ENCODE peak calls at places on chromosome 14, in seven cellular contexts. Q is HEK293T; Z is activated T-cell treated with anti-CD3 and anti-CD28 coated beads, Interleukin-2, amount 50 U/mL, for 72 hours; G is fibroblast of gingiva; O is stimulated activated CD4-positive, alpha-beta T cell treated with anti-CD3 and anti-CD28 coated beads, Interleukin-2, amount 100 ng/mL, for 48 hours; X is thyroid gland; M is MCF 10A. K is an unnamed sample.

GRCh38 chr14:57390037-57390805 is at the start of gene NAA30:
- DNase-seq in Q (peak), Z (peak), G (peak), O (peak), X (peak), M (peak), K (peak)

GRCh38 chr14:71525663-71526246 is 406.5 kb upstream of the RGS6 start:
- DNase-seq in Q (no peak), Z (no peak), G (no peak), O (no peak), X (no peak), M (no peak), K (no peak)

GRCh38 chr14:65098586-65098985 is 3.7 kb downstream of the MAX start:
- DNase-seq in Q (no peak), Z (no peak), G (peak), O (no peak), X (no peak), M (peak), K (no peak)

GRCh38 chr14:104349950-104350349 is 211.6 kb downstream of the KIF26A start:
- DNase-seq in Q (no peak), Z (no peak), G (no peak), O (no peak), X (no peak), M (no peak), K (no peak)

GRCh38 chr14:63186453-63186852 is 17.8 kb upstream of the RHOJ start:
- DNase-seq in Q (no peak), Z (no peak), G (peak), O (no peak), X (no peak), M (no peak), K (no peak)

GRCh38 chr14:55562135-55562534 is 17.9 kb upstream of the KTN1 start:
- DNase-seq in Q (no peak), Z (no peak), G (no peak), O (no peak), X (no peak), M (peak), K (no peak)

GRCh38 chr14:80315681-80316080 is 104.4 kb upstream of the DIO2 start:
- DNase-seq in Q (no peak), Z (no peak), G (peak), O (no peak), X (no peak), M (no peak), K (no peak)

GRCh38 chr14:74478996-74479635 is 14.0 kb downstream of the NPC2 start:
- DNase-seq in Q (peak), Z (no peak), G (no peak), O (no peak), X (no peak), M (peak), K (peak)

GRCh38 chr14:24260780-24261157 is 2.2 kb downstream of the TGM1 start:
- DNase-seq in Q (no peak), Z (no peak), G (no peak), O (no peak), X (no peak), M (no peak), K (no peak)

GRCh38 chr14:100246136-100246535 is 7.2 kb downstream of the YY1 start:
- DNase-seq in Q (no peak), Z (no peak), G (no peak), O (no peak), X (no peak), M (no peak), K (no peak)

GRCh38 chr14:74257078-74257987 is 18.1 kb downstream of the VSX2 start:
- DNase-seq in Q (peak), Z (peak), G (no peak), O (peak), X (peak), M (peak), K (no peak)

GRCh38 chr14:94026173-94026885 is at the start of gene OTUB2:
- DNase-seq in Q (peak), Z (peak), G (peak), O (peak), X (peak), M (peak), K (peak)

GRCh38 chr14:104341532-104342434 is 203.4 kb downstream of the KIF26A start:
- DNase-seq in Q (peak), Z (peak), G (no peak), O (no peak), X (peak), M (peak), K (peak)

GRCh38 chr14:35159742-35160409 is 37.5 kb downstream of the PRORP start:
- DNase-seq in Q (no peak), Z (no peak), G (peak), O (no peak), X (no peak), M (peak), K (no peak)

GRCh38 chr14:32211068-32211404 is 8.0 kb upstream of the RNU6-8 start:
- DNase-seq in Q (no peak), Z (no peak), G (no peak), O (no peak), X (no peak), M (no peak), K (no peak)

GRCh38 chr14:50345891-50346422 is 33.8 kb downstream of the DMAC2L start:
- DNase-seq in Q (no peak), Z (no peak), G (no peak), O (no peak), X (no peak), M (no peak), K (no peak)

GRCh38 chr14:89013098-89013504 is 188.7 kb downstream of the TTC8 start:
- DNase-seq in Q (peak), Z (peak), G (no peak), O (no peak), X (no peak), M (peak), K (no peak)

GRCh38 chr14:104461676-104462443 is 117.7 kb upstream of the C14orf180 start:
- DNase-seq in Q (peak), Z (no peak), G (no peak), O (no peak), X (no peak), M (no peak), K (peak)

GRCh38 chr14:47227051-47227600 is 448.3 kb downstream of the MDGA2 start:
- DNase-seq in Q (no peak), Z (no peak), G (no peak), O (no peak), X (no peak), M (no peak), K (no peak)

GRCh38 chr14:70879448-70879847 is 27.8 kb upstream of the PCNX1 start:
- DNase-seq in Q (no peak), Z (no peak), G (peak), O (no peak), X (no peak), M (no peak), K (no peak)

GRCh38 chr14:102319351-102320032 is at the start of gene ZNF839:
- DNase-seq in Q (peak), Z (peak), G (peak), O (peak), X (peak), M (peak), K (peak)

GRCh38 chr14:100393362-100393761 is 70.2 kb downstream of the SLC25A47 start:
- DNase-seq in Q (no peak), Z (no peak), G (no peak), O (no peak), X (no peak), M (no peak), K (no peak)

GRCh38 chr14:56215180-56215579 is 97.0 kb downstream of the PELI2 start:
- DNase-seq in Q (no peak), Z (no peak), G (no peak), O (no peak), X (no peak), M (no peak), K (no peak)

GRCh38 chr14:23299558-23299957 is 3.1 kb downstream of the PPP1R3E start:
- DNase-seq in Q (no peak), Z (no peak), G (peak), O (no peak), X (peak), M (peak), K (no peak)

GRCh38 chr14:99707420-99707819 is 23.3 kb downstream of the CYP46A1 start:
- DNase-seq in Q (peak), Z (no peak), G (no peak), O (no peak), X (no peak), M (no peak), K (no peak)

GRCh38 chr14:103100281-103101121 is 6.0 kb downstream of the EXOC3L4 start:
- DNase-seq in Q (no peak), Z (no peak), G (no peak), O (no peak), X (no peak), M (peak), K (no peak)